ENCODE peak calls at places on chromosomes 3 and 15, in five cellular contexts. A is endothelial cell of umbilical vein, G is K562, I is HepG2, W is A549. X is an unnamed sample.

GRCh38 chr3:94162700-94163099 is 99.8 kb downstream of the NSUN3 start:
- DNase-seq in G (peak; percentile 7), A (no peak), W (peak; percentile 33), I (peak; percentile 13), X (peak; percentile 6)

GRCh38 chr3:52782412-52783210 is 5.2 kb downstream of the ITIH1 start:
- DNase-seq in A (no peak), G (no peak), I (no peak), W (no peak), X (no peak)

GRCh38 chr3:107971181-107971580 is 119.7 kb downstream of the CD47 start:
- DNase-seq in I (no peak), A (no peak), W (no peak), G (no peak), X (no peak)

GRCh38 chr3:135034291-135034768 is 239.3 kb downstream of the EPHB1 start:
- DNase-seq in I (no peak), G (no peak), W (no peak), A (no peak), X (no peak)

GRCh38 chr3:42709621-42710020 is 7.0 kb upstream of the HHATL start:
- DNase-seq in G (no peak), I (no peak), A (no peak), W (no peak), X (no peak)

GRCh38 chr3:46516521-46516920 is 18.7 kb downstream of the RTP3 start:
- DNase-seq in I (no peak), W (no peak), G (no peak), A (no peak), X (no peak)

GRCh38 chr3:127037021-127037400 is 54.1 kb downstream of the PLXNA1 start:
- DNase-seq in A (no peak), G (no peak), W (no peak), I (no peak), X (no peak)

GRCh38 chr3:43025423-43025822 is 46.3 kb downstream of the GASK1A start:
- DNase-seq in A (no peak), I (no peak), G (no peak), W (no peak), X (no peak)

GRCh38 chr15:68561146-68561545 is 17.6 kb upstream of the CORO2B start:
- DNase-seq in I (no peak), A (no peak), W (no peak), G (no peak), X (no peak)

GRCh38 chr3:12286927-12287726 is 1.7 kb upstream of the PPARG start:
- DNase-seq in G (no peak), A (no peak), W (no peak), I (no peak), X (peak; percentile 41)

GRCh38 chr3:12303532-12303931 is 14.7 kb downstream of the PPARG start:
- DNase-seq in W (peak; percentile 67), G (no peak), I (no peak), A (no peak), X (peak; percentile 24)

GRCh38 chr3:29079358-29079757 is 201.5 kb upstream of the RBMS3 start:
- DNase-seq in G (no peak), W (no peak), A (no peak), I (no peak), X (no peak)

GRCh38 chr3:46208167-46208704 is at the start of gene CCR1:
- DNase-seq in W (no peak), A (no peak), G (no peak), I (peak; percentile 37), X (peak; percentile 91)

GRCh38 chr3:27544372-27544865 is 60.2 kb upstream of the SLC4A7 start:
- DNase-seq in A (peak; percentile 70), I (no peak), G (no peak), W (no peak), X (peak; percentile 12)

GRCh38 chr3:48826451-48826850 is 21.2 kb downstream of the PRKAR2A start:
- DNase-seq in G (no peak), I (no peak), A (no peak), W (no peak), X (peak; percentile 88)

GRCh38 chr15:99614749-99615288 is 49.0 kb downstream of the MEF2A start:
- DNase-seq in W (no peak), G (no peak), A (no peak), I (no peak), X (peak; percentile 86)

GRCh38 chr3:23984934-23985333 is 39.8 kb downstream of the NR1D2 start:
- DNase-seq in G (no peak), W (no peak), A (no peak), I (no peak), X (no peak)

GRCh38 chr15:87312221-87312620 is 944.3 kb downstream of the NTRK3 start:
- DNase-seq in I (no peak), G (no peak), W (no peak), A (no peak), X (no peak)

GRCh38 chr15:28001641-28002040 is 97.5 kb downstream of the OCA2 start:
- DNase-seq in G (no peak), A (no peak), I (no peak), W (no peak), X (no peak)

GRCh38 chr3:136938334-136938733 is 19.4 kb upstream of the IL20RB start:
- DNase-seq in I (no peak), G (no peak), W (no peak), A (no peak), X (peak; percentile 34)

GRCh38 chr3:170049146-170050000 is 11.6 kb downstream of the GPR160 start:
- DNase-seq in W (no peak), I (no peak), G (no peak), A (peak; percentile 30), X (no peak)

GRCh38 chr3:173618148-173618547 is 220.6 kb downstream of the NLGN1 start:
- DNase-seq in A (no peak), W (no peak), G (no peak), I (no peak), X (no peak)

GRCh38 chr3:139534444-139534812 is 5.1 kb downstream of the RBP1 start:
- DNase-seq in A (no peak), W (no peak), I (no peak), G (no peak), X (no peak)

DNA sequence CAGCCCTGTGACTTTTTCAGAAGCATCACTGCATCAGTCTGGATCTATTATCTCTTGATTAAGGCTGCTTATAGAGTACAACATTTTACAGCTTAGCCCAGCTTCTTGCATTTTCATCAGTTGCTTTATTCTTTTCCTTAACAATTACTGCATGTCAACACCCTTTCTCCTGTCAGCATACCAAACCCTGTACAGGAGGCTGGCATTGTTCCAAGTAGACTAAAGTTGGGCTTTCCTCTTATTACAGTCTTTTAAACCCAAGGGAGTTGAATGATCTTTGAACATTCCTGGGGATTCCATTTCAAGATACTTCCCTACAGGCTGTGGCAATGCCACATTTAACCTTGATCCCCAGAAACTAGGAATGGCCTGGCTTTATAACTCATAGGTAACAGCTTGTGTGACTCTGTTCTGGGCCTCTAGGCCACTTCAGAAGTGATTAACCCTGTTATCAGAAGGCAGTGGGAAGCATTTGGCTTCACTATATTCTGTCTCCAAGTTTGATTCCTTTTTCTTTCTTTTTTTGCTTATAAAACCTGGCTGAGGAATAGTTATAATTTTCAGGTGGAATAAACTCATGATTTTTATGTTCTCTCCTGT is 182.9 kb downstream of the KCNMB2 start:
- DNase-seq in I (no peak), G (no peak), W (no peak), A (no peak), X (no peak)
- TF ChIP-seq MAX in I (no peak), G (no peak), W (no peak), A (no peak), X (no peak)

DNA sequence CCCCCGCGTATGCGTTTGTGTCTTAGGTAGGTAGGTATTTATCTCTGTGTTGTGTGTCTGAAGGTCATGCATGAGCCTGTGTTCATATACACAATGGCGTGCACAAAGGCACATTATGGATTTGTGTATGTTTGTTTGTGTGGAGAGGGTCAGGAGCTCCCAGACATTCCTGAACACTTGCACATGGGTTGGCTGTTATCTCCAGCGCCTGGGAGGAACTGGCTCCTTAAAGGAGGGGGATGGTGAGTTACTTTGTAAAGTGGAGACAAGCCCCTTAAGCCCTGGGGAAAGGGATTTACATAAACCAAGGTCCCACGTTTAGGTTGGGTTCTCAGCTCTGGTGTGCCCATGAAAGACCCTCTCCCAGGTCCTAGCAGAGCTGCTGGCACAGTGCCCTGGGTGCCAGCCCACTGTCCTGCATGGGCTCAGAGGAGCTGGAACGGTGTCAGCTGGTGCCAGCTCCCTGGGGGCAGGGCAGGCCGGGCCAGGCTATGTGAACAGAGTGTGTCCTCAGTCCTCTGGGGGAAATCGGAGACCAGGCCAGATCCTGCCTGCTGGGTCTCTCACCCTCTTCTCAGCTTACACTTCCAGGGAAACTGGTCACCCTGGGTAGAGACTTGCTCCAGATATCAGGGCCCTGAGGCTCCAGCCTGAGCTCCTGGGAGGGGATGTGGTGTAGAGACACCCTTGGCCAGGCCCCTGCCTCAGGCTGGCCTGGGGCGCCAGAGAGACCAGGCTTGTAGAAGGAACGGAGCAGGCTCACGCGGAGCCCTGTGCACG is 25.1 kb downstream of the SNX33 start:
- DNase-seq in G (no peak), W (no peak), A (peak; percentile 15), I (no peak), X (no peak)
- TF ChIP-seq MYC in G (no peak), W (no peak), A (no peak), I (no peak), X (no peak)

DNA sequence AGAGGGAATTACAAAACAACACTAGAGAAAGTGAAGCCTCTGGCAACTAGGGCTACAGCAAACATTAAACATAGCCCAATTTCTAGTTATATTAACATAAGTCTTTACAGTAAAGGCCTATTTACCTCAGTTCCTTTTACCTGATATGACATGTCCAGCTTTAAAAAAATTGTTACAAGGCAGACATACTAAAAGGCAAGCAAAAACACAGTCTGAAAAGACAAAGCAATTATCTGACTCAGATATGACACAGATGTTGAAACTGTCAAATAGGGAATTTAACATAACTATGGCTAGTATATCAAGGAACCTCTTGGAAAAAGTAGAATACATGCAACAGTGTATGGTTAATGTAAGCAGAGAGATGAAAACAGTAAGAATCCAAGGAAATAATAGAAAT is 238.6 kb downstream of the RAP2B start:
- DNase-seq in I (no peak), A (no peak), G (no peak), W (no peak), X (no peak)
- TF ChIP-seq MAX in I (no peak), A (no peak), G (no peak), W (no peak), X (no peak)

DNA sequence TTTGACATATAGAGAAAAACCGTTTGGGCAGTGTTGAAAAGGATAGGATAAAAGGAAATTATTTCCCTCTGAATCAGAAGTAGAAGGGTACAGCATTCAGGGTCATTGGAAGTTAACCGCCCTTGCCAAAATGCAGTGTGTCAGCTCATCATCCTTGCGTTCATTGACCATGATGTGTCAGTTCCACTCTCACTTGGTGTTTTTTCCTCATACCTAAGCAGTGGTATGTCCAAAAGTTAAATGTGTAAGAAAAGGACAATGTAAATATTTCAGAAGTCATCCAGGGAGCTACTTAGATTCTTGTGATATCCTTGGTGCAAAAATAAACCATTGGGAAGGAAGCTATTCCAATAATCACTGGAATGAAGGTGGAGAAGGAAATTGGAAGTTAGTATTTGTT is 50.7 kb downstream of the MAP6D1 start:
- DNase-seq in A (no peak), G (no peak), I (no peak), W (no peak), X (no peak)
- TF ChIP-seq MYC in A (no peak), G (no peak), I (no peak), W (no peak), X (no peak)

GRCh38 chr15:49830411-49830810 is 209.6 kb downstream of the DTWD1 start:
- DNase-seq in A (no peak), W (no peak), I (no peak), G (no peak), X (no peak)
- TF ChIP-seq MAX in A (no peak), W (no peak), I (no peak), G (no peak), X (no peak)

X was measured in NB4.